ENCODE peak calls at places on chromosomes 5 and 9, in eight cellular contexts. T is RWPE1; D is foreskin keratinocyte; O is transverse colon; H is SJCRH30; X is psoas muscle; R is heart left ventricle; B is CD8-positive, alpha-beta T cell. Y is an unnamed sample.

GRCh38 chr9:18379073-18379811 is 94.7 kb upstream of the ADAMTSL1 start:
- DNase-seq in T (peak), D (peak), O (no peak), H (peak), X (no peak), R (no peak), B (no peak), Y (no peak)

GRCh38 chr9:16708638-16709435 is 161.6 kb downstream of the BNC2 start:
- DNase-seq in T (no peak), D (no peak), O (no peak), H (no peak), X (no peak), R (no peak), B (no peak), Y (no peak)

GRCh38 chr5:114010362-114010761 is 351.5 kb upstream of the KCNN2 start:
- DNase-seq in T (no peak), D (peak), O (no peak), H (no peak), X (no peak), R (no peak), B (no peak), Y (no peak)

GRCh38 chr9:94974154-94974860 is 247.8 kb downstream of the AOPEP start:
- DNase-seq in T (no peak), D (no peak), O (no peak), H (no peak), X (no peak), R (no peak), B (no peak), Y (no peak)

GRCh38 chr5:123844873-123845272 is 332.9 kb downstream of the CSNK1G3 start:
- DNase-seq in T (no peak), D (no peak), O (no peak), H (no peak), X (no peak), R (no peak), B (no peak), Y (no peak)

GRCh38 chr9:129170229-129170628 is 7.8 kb downstream of the IER5L start:
- DNase-seq in T (peak), D (no peak), O (no peak), H (no peak), X (no peak), R (no peak), B (no peak), Y (no peak)

GRCh38 chr5:171387970-171388815 is 544 bp downstream of the NPM1 start:
- DNase-seq in T (peak), D (peak), O (peak), H (peak), X (peak), R (peak), B (peak), Y (peak)

GRCh38 chr5:16467363-16468219 is 2.0 kb upstream of the ZNF622 start:
- DNase-seq in T (peak), D (peak), O (no peak), H (no peak), X (no peak), R (no peak), B (no peak), Y (no peak)

GRCh38 chr5:170451764-170452365 is 52.0 kb upstream of the KCNIP1 start:
- DNase-seq in T (peak), D (peak), O (no peak), H (no peak), X (no peak), R (no peak), B (no peak), Y (peak)

GRCh38 chr5:176359658-176360057 is 1.9 kb downstream of the KIAA1191 start:
- DNase-seq in T (no peak), D (peak), O (no peak), H (no peak), X (no peak), R (no peak), B (no peak), Y (no peak)

GRCh38 chr5:75053286-75054109 is 1.1 kb upstream of the GCNT4 start:
- DNase-seq in T (peak), D (peak), O (peak), H (peak), X (peak), R (peak), B (peak), Y (peak)

GRCh38 chr9:123568691-123569342 is 212.8 kb downstream of the CRB2 start:
- DNase-seq in T (no peak), D (no peak), O (no peak), H (peak), X (no peak), R (no peak), B (no peak), Y (no peak)

GRCh38 chr5:178525906-178526732 is 64.1 kb downstream of the COL23A1 start:
- DNase-seq in T (no peak), D (no peak), O (no peak), H (no peak), X (no peak), R (no peak), B (no peak), Y (no peak)

GRCh38 chr9:99465231-99465891 is 243.3 kb downstream of the SEC61B start:
- DNase-seq in T (no peak), D (no peak), O (no peak), H (no peak), X (no peak), R (no peak), B (no peak), Y (no peak)

GRCh38 chr5:181088289-181088688 is 42.7 kb downstream of the OR2V1 start:
- DNase-seq in T (peak), D (no peak), O (no peak), H (no peak), X (no peak), R (no peak), B (no peak), Y (no peak)

GRCh38 chr5:68169898-68170297 is 45.7 kb upstream of the PIK3R1 start:
- DNase-seq in T (no peak), D (no peak), O (peak), H (no peak), X (no peak), R (no peak), B (no peak), Y (no peak)

GRCh38 chr5:142015781-142016533 is 3.1 kb upstream of the GNPDA1 start:
- DNase-seq in T (peak), D (no peak), O (no peak), H (no peak), X (no peak), R (peak), B (peak), Y (peak)
- H3K27ac ChIP-seq in T (no peak), D (peak), O (peak), H (no peak), X (peak), R (no peak), B (peak), Y (peak)

GRCh38 chr9:122256206-122256605 is 8.4 kb downstream of the RBM18 start:
- DNase-seq in T (no peak), D (no peak), O (no peak), H (no peak), X (no peak), R (no peak), B (no peak), Y (no peak)
- H3K27ac ChIP-seq in T (no peak), D (no peak), O (no peak), H (no peak), X (no peak), R (no peak), B (no peak), Y (no peak)

DNA sequence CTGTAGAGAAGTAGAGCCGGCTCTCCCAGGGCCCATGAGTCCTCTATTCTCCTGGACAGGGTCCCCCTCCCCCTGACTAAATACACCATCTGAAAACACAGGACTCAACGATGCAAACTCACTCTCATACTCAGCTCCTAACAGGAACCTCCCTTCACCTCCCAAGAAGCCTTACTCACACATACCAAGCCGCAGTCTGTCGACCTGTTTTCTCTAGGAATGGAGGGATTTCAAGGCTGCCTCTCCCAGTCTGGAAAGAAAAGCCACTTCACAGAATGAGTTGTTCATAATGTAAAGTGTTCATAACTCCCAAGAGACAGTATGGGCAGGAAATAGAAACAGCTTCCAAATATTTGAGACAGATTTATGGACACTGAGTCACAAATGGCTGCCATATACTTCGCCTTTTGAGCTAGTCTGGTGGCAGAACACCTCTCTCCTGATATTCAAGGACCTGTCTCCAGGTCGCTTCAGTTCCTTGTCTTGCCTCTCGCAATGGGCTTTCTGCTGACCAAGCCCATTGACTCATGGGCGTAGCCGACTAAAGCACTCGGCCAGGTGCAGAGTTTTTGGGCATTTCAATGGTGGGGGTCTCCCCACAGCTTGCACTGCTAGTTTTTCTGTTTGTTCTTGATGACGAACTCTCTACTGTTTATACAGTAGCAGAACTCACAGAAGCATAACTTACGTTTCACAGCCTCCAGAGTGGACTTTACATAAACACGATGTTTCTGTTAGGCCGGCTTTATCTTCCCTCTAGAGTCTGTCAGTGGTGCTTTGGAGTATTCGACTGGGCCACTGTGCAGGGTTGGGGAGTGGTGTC is 25.0 kb upstream of the IL17B start:
- DNase-seq in T (no peak), D (no peak), O (no peak), H (no peak), X (no peak), R (no peak), B (no peak), Y (no peak)
- H3K27ac ChIP-seq in T (no peak), D (no peak), O (peak), H (no peak), X (peak), R (peak), B (no peak), Y (no peak)

GRCh38 chr5:142644640-142645361 is 41.1 kb downstream of the FGF1 start:
- DNase-seq in T (peak), D (peak), O (peak), H (no peak), X (no peak), R (peak), B (no peak), Y (no peak)
- H3K27ac ChIP-seq in T (peak), D (peak), O (no peak), H (no peak), X (no peak), R (no peak), B (no peak), Y (no peak)

GRCh38 chr9:4922730-4923129 is 62.3 kb upstream of the JAK2 start:
- DNase-seq in T (no peak), D (no peak), O (no peak), H (no peak), X (no peak), R (no peak), B (no peak), Y (no peak)
- H3K27ac ChIP-seq in T (no peak), D (no peak), O (no peak), H (no peak), X (peak), R (no peak), B (no peak), Y (no peak)

Y was measured in HL-60.